ENCODE peak calls at places on chromosomes 3 and 15, in nine cellular contexts. Y is stomach, H is tibial nerve, A is ovary, L is sigmoid colon, W is A549, T is transverse colon, U is K562, E is esophagus muscularis mucosa. B is an unnamed sample.

GRCh38 chr15:25742008-25742407 is 121.1 kb downstream of the ATP10A start:
- DNase-seq in A (no peak), W (no peak), Y (no peak), T (no peak), L (no peak), U (no peak), E (no peak), H (no peak), B (no peak)

GRCh38 chr3:195100903-195101591 is 169.9 kb downstream of the XXYLT1 start:
- DNase-seq in L (no peak), T (peak; percentile 29), U (no peak), Y (peak; percentile 50), H (peak; percentile 31), W (no peak), E (no peak), A (no peak), B (peak; percentile 85)

GRCh38 chr3:174051191-174051590 is 653.6 kb downstream of the NLGN1 start:
- DNase-seq in Y (no peak), H (no peak), T (no peak), W (no peak), E (no peak), U (no peak), A (no peak), L (no peak), B (no peak)

GRCh38 chr3:182971637-182972036 is 8.7 kb downstream of the DCUN1D1 start:
- DNase-seq in A (no peak), H (no peak), L (no peak), Y (no peak), T (no peak), E (no peak), U (no peak), W (no peak), B (no peak)

GRCh38 chr15:24150542-24150941 is 463.4 kb upstream of the NDN start:
- DNase-seq in E (no peak), U (no peak), A (no peak), H (no peak), W (no peak), L (no peak), T (no peak), Y (no peak), B (no peak)

GRCh38 chr3:159586587-159587202 is 401.9 kb upstream of the IL12A start:
- DNase-seq in L (no peak), W (peak; percentile 15), A (no peak), H (no peak), T (no peak), E (no peak), U (no peak), Y (no peak), B (no peak)

GRCh38 chr15:73570355-73571032 is 62.7 kb downstream of the NPTN start:
- DNase-seq in H (no peak), L (no peak), A (no peak), Y (no peak), U (no peak), E (no peak), T (no peak), W (no peak), B (no peak)

GRCh38 chr3:184593201-184593922 is 31.8 kb downstream of the EPHB3 start:
- DNase-seq in A (peak; percentile 66), Y (no peak), U (no peak), H (no peak), E (no peak), W (no peak), L (no peak), T (no peak), B (no peak)

GRCh38 chr3:178525180-178525704 is 11.0 kb upstream of the KCNMB2 start:
- DNase-seq in A (no peak), U (no peak), E (no peak), Y (no peak), L (no peak), T (no peak), W (no peak), H (no peak), B (no peak)

GRCh38 chr3:126019683-126020082 is 50.7 kb downstream of the ROPN1B start:
- DNase-seq in T (no peak), E (peak; percentile 86), H (no peak), A (no peak), L (peak; percentile 19), W (no peak), Y (no peak), U (no peak), B (no peak)

GRCh38 chr3:150232992-150233451 is 175.1 kb upstream of the TSC22D2 start:
- DNase-seq in H (no peak), L (no peak), U (no peak), W (no peak), T (no peak), A (no peak), Y (peak; percentile 53), E (no peak), B (no peak)

GRCh38 chr3:101189786-101190185 is 130.6 kb downstream of the IMPG2 start:
- DNase-seq in H (no peak), E (no peak), W (no peak), A (no peak), L (no peak), U (no peak), Y (no peak), T (no peak), B (no peak)

GRCh38 chr3:101195951-101196713 is 124.2 kb downstream of the IMPG2 start:
- DNase-seq in H (peak; percentile 61), Y (no peak), T (no peak), W (peak; percentile 28), U (peak; percentile 15), L (no peak), E (peak; percentile 55), A (no peak), B (no peak)

DNA sequence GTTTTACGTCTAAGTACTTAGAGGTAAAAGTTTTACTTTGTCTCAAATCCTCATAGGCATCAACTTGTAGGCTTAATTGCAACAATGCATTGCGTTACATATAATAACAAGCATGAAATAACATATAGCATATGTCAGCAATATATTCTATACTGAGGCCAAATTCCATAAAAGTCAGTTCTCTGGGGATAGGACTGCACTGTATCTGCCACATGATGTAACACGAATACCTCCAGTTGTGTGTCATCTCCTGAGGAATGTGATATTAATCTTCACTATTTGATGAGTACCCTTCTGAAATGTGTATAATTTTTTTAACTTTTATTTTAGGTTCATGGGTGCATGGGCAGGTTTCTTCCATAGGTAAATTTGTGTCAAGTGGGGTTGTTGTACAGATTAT is 126.4 kb downstream of the IMPG2 start:
- DNase-seq in E (no peak), L (no peak), T (no peak), H (no peak), W (no peak), A (no peak), U (no peak), Y (no peak), B (no peak)
- TF ChIP-seq EP300 in E (no peak), L (no peak), T (no peak), H (no peak), W (no peak), A (no peak), U (no peak), Y (no peak), B (no peak)

GRCh38 chr3:8987673-8988655 is 24.7 kb upstream of the RAD18 start:
- DNase-seq in A (peak; percentile 69), H (peak; percentile 67), E (no peak), U (peak; percentile 80), Y (peak; percentile 76), L (peak; percentile 79), T (peak; percentile 62), W (peak; percentile 71), B (peak; percentile 55)
- H3K4me3 ChIP-seq in A (no peak overlapping the region), H (no peak overlapping the region), E (no peak overlapping the region), U (no peak overlapping the region), Y (no peak overlapping the region), L (no peak overlapping the region), T (no peak overlapping the region), W (no peak overlapping the region), B (no peak overlapping the region)

GRCh38 chr3:38960953-38961622 is 90.7 kb downstream of the SCN11A start:
- DNase-seq in H (peak; percentile 17), Y (peak; percentile 52), U (peak; percentile 75), L (no peak), A (peak; percentile 33), W (peak; percentile 72), E (no peak), T (peak; percentile 51), B (peak; percentile 46)
- TF ChIP-seq CTCF in H (peak; percentile 47), Y (peak; percentile 45), U (peak; percentile 91), L (no peak), A (no peak), W (peak; percentile 46), E (peak; percentile 24), T (peak; percentile 42), B (peak; percentile 32)

DNA sequence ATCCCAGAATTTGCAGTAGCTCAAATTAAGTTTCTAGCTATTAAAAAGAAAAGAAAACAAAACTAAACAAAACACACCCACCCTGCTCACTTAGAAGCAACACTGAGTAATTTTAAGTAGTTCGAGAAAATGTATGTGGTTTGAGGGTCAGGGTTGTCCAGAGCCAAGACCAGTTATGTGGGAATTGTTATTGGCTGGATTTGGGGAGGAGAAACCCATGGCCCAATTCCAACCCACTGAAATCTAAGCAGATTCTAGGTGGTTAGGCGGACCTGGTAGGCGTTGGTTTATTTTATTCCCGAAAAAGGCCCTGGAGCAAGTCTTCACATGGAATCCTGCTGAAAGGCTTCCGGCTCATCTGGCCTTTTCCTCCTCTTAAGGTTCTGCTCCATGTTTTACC is 63.8 kb downstream of the FLNB start:
- DNase-seq in W (no peak), E (no peak), U (no peak), H (no peak), L (no peak), Y (no peak), A (no peak), T (no peak), B (no peak)
- TF ChIP-seq EP300 in W (no peak), E (no peak), U (no peak), H (no peak), L (no peak), Y (no peak), A (no peak), T (no peak), B (no peak)